ENCODE peak calls at places on chromosomes 4 and X, in seven cellular contexts. B is MCF 10A, D is natural killer cell, P is cardiac fibroblast, T is fibroblast of mammary gland, G is tibial artery, Y is neural crest cell. E is an unnamed sample.

GRCh38 chr4:13159041-13159620 is 325.0 kb downstream of the RAB28 start:
- DNase-seq in B (no peak), G (no peak), P (no peak), Y (no peak), T (peak; percentile 46), D (no peak), E (no peak)

GRCh38 chrX:148049441-148049840 is 68.3 kb downstream of the FMR1NB start:
- DNase-seq in P (peak; percentile 52), D (no peak), Y (no peak), B (peak; percentile 38), T (peak; percentile 45), G (no peak), E (no peak)

GRCh38 chr4:82005153-82005552 is 368.6 kb downstream of the HNRNPD start:
- DNase-seq in Y (no peak), D (no peak), P (peak; percentile 1), G (no peak), T (no peak), B (no peak), E (no peak)

GRCh38 chrX:18864390-18864920 is 119.5 kb downstream of the PHKA2 start:
- DNase-seq in B (no peak), D (no peak), Y (no peak), T (no peak), P (no peak), G (no peak), E (no peak)

GRCh38 chrX:103716967-103717366 is 6.3 kb downstream of the TMEM31 start:
- DNase-seq in P (peak; percentile 93), D (no peak), T (peak; percentile 89), G (no peak), B (peak; percentile 81), Y (no peak), E (no peak)

GRCh38 chr4:14771091-14771490 is 231.2 kb upstream of the CPEB2 start:
- DNase-seq in T (peak; percentile 50), G (no peak), D (no peak), B (peak; percentile 89), Y (no peak), P (no peak), E (no peak)

GRCh38 chr4:36086387-36086786 is 157.9 kb downstream of the ARAP2 start:
- DNase-seq in T (no peak), P (no peak), D (no peak), G (no peak), B (no peak), Y (no peak), E (no peak)

GRCh38 chr4:9608300-9608699 is 164.1 kb downstream of the DEFB131A start:
- DNase-seq in Y (no peak), P (no peak), G (no peak), T (no peak), B (no peak), D (no peak), E (no peak)

GRCh38 chr4:115361781-115362180 is 248.4 kb upstream of the NDST4 start:
- DNase-seq in D (no peak), G (no peak), T (peak; percentile 22), B (peak; percentile 20), P (no peak), Y (no peak), E (no peak)

GRCh38 chrX:153474718-153475117 is 4.3 kb upstream of the HAUS7 start:
- DNase-seq in P (peak; percentile 59), T (peak; percentile 51), B (peak; percentile 30), D (peak; percentile 36), Y (peak; percentile 13), G (peak; percentile 91), E (no peak)

GRCh38 chr4:108247511-108248088 is 78.9 kb upstream of the LEF1 start:
- DNase-seq in T (no peak), D (no peak), B (peak; percentile 43), P (no peak), Y (no peak), G (no peak), E (no peak)

GRCh38 chrX:134908235-134908834 is 82.5 kb upstream of the SMIM10 start:
- DNase-seq in G (no peak), Y (no peak), D (no peak), B (peak; percentile 11), T (peak; percentile 72), P (peak; percentile 52), E (no peak)
- TF ChIP-seq CTCF in G (no peak), Y (peak; percentile 38), D (no peak), B (peak; percentile 24), T (peak; percentile 13), P (no peak), E (peak; percentile 10)

GRCh38 chr4:104128031-104128849 is 366.5 kb downstream of the CXXC4 start:
- DNase-seq in P (no peak), T (no peak), G (no peak), D (no peak), B (no peak), Y (no peak), E (no peak)

GRCh38 chr4:104129243-104129642 is 365.5 kb downstream of the CXXC4 start:
- DNase-seq in D (no peak), G (no peak), P (no peak), B (no peak), T (no peak), Y (no peak), E (no peak)

GRCh38 chr4:104123021-104123420 is 371.7 kb downstream of the CXXC4 start:
- DNase-seq in B (no peak), T (no peak), Y (no peak), G (no peak), P (no peak), D (no peak), E (no peak)

GRCh38 chr4:104128850-104129213 is 365.9 kb downstream of the CXXC4 start:
- DNase-seq in D (no peak), Y (no peak), G (no peak), T (no peak), P (no peak), B (peak; percentile 3), E (no peak)
- TF ChIP-seq CTCF in D (no peak), Y (no peak), G (no peak), T (no peak), P (no peak), B (no peak), E (no peak)

GRCh38 chr4:48069026-48069425 is 52.5 kb downstream of the NIPAL1 start:
- DNase-seq in B (no peak), T (no peak), P (no peak), G (no peak), Y (no peak), D (no peak), E (no peak)

GRCh38 chr4:48067536-48067935 is 51.0 kb downstream of the NIPAL1 start:
- DNase-seq in G (no peak), D (no peak), P (no peak), T (no peak), Y (no peak), B (no peak), E (no peak)

GRCh38 chr4:48065587-48066052 is 49.0 kb downstream of the NIPAL1 start:
- DNase-seq in Y (no peak), D (no peak), P (no peak), G (no peak), T (no peak), B (no peak), E (no peak)

GRCh38 chr4:48071171-48071570 is 54.6 kb downstream of the NIPAL1 start:
- DNase-seq in G (no peak), P (peak; percentile 67), T (no peak), B (no peak), D (no peak), Y (no peak), E (no peak)

DNA sequence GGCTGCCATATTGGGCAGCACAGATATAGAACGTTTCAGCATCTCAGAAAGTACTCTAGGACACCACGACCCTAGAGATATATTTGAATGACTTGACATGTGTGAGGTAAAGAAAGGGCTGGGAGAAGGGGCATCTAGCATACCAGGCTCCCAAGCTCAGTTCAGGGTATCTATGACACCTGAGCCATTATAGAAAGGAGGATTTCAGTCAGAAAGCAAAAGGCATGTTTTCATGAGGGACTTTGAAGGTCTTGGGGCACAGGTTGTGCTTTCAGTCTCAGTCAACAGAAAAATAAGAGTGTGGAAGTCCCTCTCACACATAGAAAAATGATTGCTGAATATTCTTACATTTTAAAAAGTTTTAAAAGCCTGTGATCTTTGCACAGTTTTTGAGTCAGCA is 51.6 kb downstream of the NIPAL1 start:
- DNase-seq in Y (no peak), T (no peak), P (no peak), G (no peak), B (no peak), D (no peak), E (no peak)
- TF ChIP-seq CTCF in Y (no peak), T (no peak), P (no peak), G (no peak), B (no peak), D (no peak), E (no peak)

GRCh38 chrX:79100791-79101484 is 43.5 kb upstream of the GPR174 start:
- DNase-seq in Y (no peak), G (no peak), T (no peak), P (no peak), B (no peak), D (no peak), E (no peak)
- TF ChIP-seq CTCF in Y (no peak), G (no peak), T (no peak), P (no peak), B (no peak), D (no peak), E (no peak)

GRCh38 chrX:1249101-1249887 is 19.3 kb upstream of the CSF2RA start:
- DNase-seq in G (peak; percentile 69), T (no peak), Y (peak; percentile 10), D (no peak), P (peak; percentile 5), B (no peak), E (no peak)

GRCh38 chrX:1244164-1245076 is 24.2 kb upstream of the CSF2RA start:
- DNase-seq in G (no peak), T (no peak), P (no peak), D (no peak), Y (peak; percentile 26), B (no peak), E (no peak)

GRCh38 chrX:1248381-1249061 is 20.1 kb upstream of the CSF2RA start:
- DNase-seq in P (no peak), Y (peak; percentile 11), B (no peak), G (no peak), D (no peak), T (no peak), E (no peak)

GRCh38 chrX:1242901-1243402 is 25.7 kb upstream of the CSF2RA start:
- DNase-seq in P (peak; percentile 11), Y (no peak), B (peak; percentile 29), T (no peak), D (no peak), G (no peak), E (no peak)

GRCh38 chrX:1246816-1247215 is 21.8 kb upstream of the CSF2RA start:
- DNase-seq in P (peak; percentile 73), G (peak; percentile 74), B (peak; percentile 60), Y (peak; percentile 86), T (peak; percentile 41), D (peak; percentile 77), E (no peak)
- TF ChIP-seq CTCF in P (peak; percentile 83), G (peak; percentile 62), B (peak; percentile 78), Y (peak; percentile 94), T (peak; percentile 61), D (peak; percentile 78), E (peak; percentile 93)